ENCODE peak calls at places on chromosomes 13 and 19, in seven cellular contexts. L is heart left ventricle, J is right cardiac atrium, D is thoracic aorta, B is A549, W is cardiac muscle cell, V is breast epithelium. X is an unnamed sample.

GRCh38 chr13:113455384-113455783 is 2.1 kb upstream of the ADPRHL1 start:
- DNase-seq in L (no peak), J (no peak), D (no peak), B (no peak), W (no peak), V (no peak), X (no peak)

GRCh38 chr13:113785051-113786010 is 26.3 kb downstream of the TMEM255B start:
- DNase-seq in L (no peak), J (no peak), D (no peak), B (no peak), W (no peak), V (no peak), X (no peak)

GRCh38 chr19:2408247-2408646 is 19.1 kb downstream of the TIMM13 start:
- DNase-seq in L (no peak), J (no peak), D (no peak), B (no peak), W (no peak), V (no peak), X (no peak)

GRCh38 chr19:15123900-15124299 is 16.7 kb downstream of the SYDE1 start:
- DNase-seq in L (peak), J (peak), D (no peak), B (no peak), W (no peak), V (no peak), X (peak)

GRCh38 chr19:20233105-20233504 is 66.1 kb downstream of the ZNF486 start:
- DNase-seq in L (no peak), J (no peak), D (no peak), B (no peak), W (no peak), V (no peak), X (no peak)

GRCh38 chr13:50419466-50419865 is 404.2 kb downstream of the KCNRG start:
- DNase-seq in L (no peak), J (no peak), D (no peak), B (no peak), W (peak), V (no peak), X (no peak)

GRCh38 chr13:51004918-51005460 is 95.4 kb downstream of the RNASEH2B start:
- DNase-seq in L (no peak), J (no peak), D (no peak), B (no peak), W (no peak), V (no peak), X (no peak)

GRCh38 chr13:30341815-30342570 is 34.6 kb upstream of the KATNAL1 start:
- DNase-seq in L (peak), J (peak), D (peak), B (no peak), W (peak), V (peak), X (peak)

GRCh38 chr13:32164622-32165268 is 133.2 kb downstream of the FRY start:
- DNase-seq in L (peak), J (no peak), D (no peak), B (peak), W (peak), V (no peak), X (no peak)

GRCh38 chr13:103324641-103325040 is 258.4 kb upstream of the SLC10A2 start:
- DNase-seq in L (no peak), J (no peak), D (no peak), B (no peak), W (no peak), V (no peak), X (no peak)

GRCh38 chr19:2774083-2774679 is 8.9 kb downstream of the SGTA start:
- DNase-seq in L (no peak), J (peak), D (no peak), B (no peak), W (peak), V (no peak), X (no peak)

GRCh38 chr13:98984118-98984517 is 6.3 kb upstream of the DOCK9 start:
- DNase-seq in L (no peak), J (no peak), D (no peak), B (no peak), W (no peak), V (no peak), X (no peak)

DNA sequence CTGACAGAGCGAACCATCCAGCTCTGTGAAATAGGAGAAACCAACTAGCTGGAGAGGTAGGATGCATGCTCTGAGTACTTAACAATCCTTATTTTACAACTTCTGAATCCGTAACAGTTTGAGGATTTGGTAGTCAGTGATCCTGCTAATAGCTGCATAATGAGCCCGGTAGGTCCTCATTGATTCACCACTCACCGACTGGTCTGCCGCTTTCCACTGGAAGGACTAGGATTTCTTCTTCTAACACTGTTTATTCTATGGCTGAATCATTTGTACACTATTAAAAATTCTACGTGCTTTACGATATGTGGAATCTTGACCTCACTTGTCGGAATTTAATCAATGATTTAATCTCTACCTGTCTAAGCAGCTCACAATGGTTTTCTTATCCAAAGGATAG is 33.9 kb downstream of the SPATA13 start:
- DNase-seq in L (no peak), J (no peak), D (no peak), B (no peak), W (no peak), V (no peak), X (no peak)
- H3K4me3 ChIP-seq in L (no peak), J (no peak), D (no peak), B (no peak), W (no peak), V (no peak), X (no peak)

GRCh38 chr19:16676101-16676798 is 15.3 kb downstream of the TMEM38A start:
- DNase-seq in L (no peak), J (no peak), D (no peak), B (no peak), W (no peak), V (no peak), X (no peak)
- H3K27ac ChIP-seq in L (no peak), J (no peak), D (no peak), B (no peak), W (no peak), V (no peak), X (no peak)

GRCh38 chr19:17026706-17027427 is at the start of gene CPAMD8:
- DNase-seq in L (no peak), J (no peak), D (no peak), B (no peak), W (peak), V (no peak), X (no peak)
- H3K4me3 ChIP-seq in L (peak), J (peak), D (peak), B (peak), W (peak), V (peak), X (no peak)

GRCh38 chr19:55048446-55048845 is 10.4 kb upstream of the GP6 start:
- DNase-seq in L (no peak), J (no peak), D (no peak), B (no peak), W (no peak), V (no peak), X (no peak)
- H3K27ac ChIP-seq in L (no peak), J (no peak), D (no peak), B (no peak), W (no peak), V (no peak), X (no peak)

GRCh38 chr19:12913011-12913561 is 6.0 kb downstream of the SYCE2 start:
- DNase-seq in L (peak), J (peak), D (no peak), B (no peak), W (peak), V (peak), X (peak)
- H3K4me3 ChIP-seq in L (peak), J (no peak), D (peak), B (no peak), W (no peak), V (peak), X (peak)

GRCh38 chr19:5030822-5031221 is 61.9 kb downstream of the KDM4B start:
- DNase-seq in L (no peak), J (no peak), D (no peak), B (no peak), W (no peak), V (no peak), X (no peak)
- H3K27ac ChIP-seq in L (no peak), J (no peak), D (no peak), B (no peak), W (peak), V (peak), X (no peak)

DNA sequence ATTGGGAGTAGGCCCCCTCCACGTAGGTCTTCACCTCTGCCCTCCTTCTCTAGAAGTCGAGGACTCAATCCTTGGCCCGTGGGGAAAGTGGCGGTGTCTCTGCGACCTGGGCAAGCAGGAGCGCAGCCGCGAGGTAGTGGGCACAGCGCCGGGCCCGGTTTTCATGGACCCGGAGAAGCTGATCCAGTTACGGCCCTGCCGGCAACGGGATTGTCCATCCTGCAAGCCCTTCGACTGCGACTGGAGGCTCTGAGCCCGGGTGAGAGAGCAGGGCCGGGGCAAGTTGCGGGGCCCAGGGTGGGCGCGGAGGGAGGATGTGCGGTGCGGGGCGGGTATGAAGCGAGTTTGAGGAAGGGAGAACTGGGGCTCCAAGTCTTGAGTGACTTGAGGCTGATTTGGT is 2.2 kb downstream of the THSD8 start:
- DNase-seq in L (no peak), J (no peak), D (no peak), B (no peak), W (no peak), V (no peak), X (no peak)
- H3K4me3 ChIP-seq in L (no peak), J (no peak), D (no peak), B (no peak), W (no peak), V (no peak), X (no peak)

DNA sequence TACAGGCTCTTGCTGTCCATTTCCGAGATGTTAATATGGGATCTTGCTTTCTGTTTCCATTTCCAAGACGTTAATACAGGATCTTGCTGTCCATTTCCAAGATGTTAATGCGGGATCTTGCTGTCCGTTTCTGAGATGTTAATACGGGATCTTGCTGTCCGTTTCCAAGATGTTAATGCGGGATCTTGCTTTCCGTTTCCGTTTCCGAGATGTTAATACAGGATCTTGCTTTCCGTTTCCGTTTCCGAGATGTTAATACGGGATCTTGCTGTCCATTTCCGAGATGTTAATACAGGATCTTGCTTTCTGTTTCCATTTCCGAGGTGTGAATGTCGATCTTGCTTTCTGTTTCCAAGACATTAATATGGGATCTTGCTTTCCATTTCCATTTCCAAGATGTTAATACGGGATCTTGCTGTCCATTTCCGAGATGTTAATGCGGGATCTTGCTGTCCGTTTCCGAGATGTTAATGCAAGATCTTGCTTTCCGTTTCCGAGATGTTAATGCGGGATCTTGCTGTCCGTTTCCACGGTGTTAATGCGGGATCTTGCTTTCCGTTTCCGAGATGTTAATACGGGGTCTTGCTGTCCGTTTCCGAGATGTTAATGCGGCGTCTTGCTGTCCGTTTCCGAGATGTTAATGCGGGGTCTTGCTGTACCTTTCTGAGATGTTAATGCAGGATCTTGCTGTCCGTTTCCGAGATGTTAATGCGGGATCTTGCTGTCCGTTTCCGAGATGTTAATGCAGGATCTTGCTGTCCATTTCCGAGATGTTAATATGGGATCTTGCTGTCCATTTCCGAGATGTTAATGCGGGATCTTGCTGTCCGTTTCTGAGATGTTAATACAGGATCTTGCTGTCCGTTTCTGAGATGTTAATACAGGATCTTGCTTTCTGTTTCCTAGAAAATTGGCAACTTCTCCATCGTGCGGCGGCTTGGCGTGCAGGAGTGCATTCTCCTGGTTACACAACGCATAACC is 38.3 kb downstream of the PEX11G start:
- DNase-seq in L (no peak), J (no peak), D (no peak), B (no peak), W (no peak), V (no peak), X (no peak)
- H3K27ac ChIP-seq in L (no peak), J (no peak), D (no peak), B (no peak), W (no peak), V (no peak), X (no peak)

X was measured in dorsolateral prefrontal cortex.